ENCODE peak calls at places on chromosomes 13 and 19, in eight cellular contexts. S is left ventricle myocardium inferior, A is kidney, W is astrocyte of the spinal cord, D is HFF-Myc, P is GM12865, I is lower leg skin, G is fibroblast of lung. N is an unnamed sample.

GRCh38 chr19:408441-409005 is 424 bp downstream of the C2CD4C start:
- DNase-seq in D (no peak), I (peak), S (no peak), A (peak), P (no peak), G (no peak), W (no peak), N (no peak)

GRCh38 chr19:8396563-8397203 is 6.5 kb downstream of the RAB11B start:
- DNase-seq in P (peak), S (peak), D (peak), A (no peak), I (no peak), G (peak), W (peak), N (peak)

GRCh38 chr13:75050419-75051066 is 431.4 kb downstream of the TBC1D4 start:
- DNase-seq in S (no peak), A (no peak), D (peak), P (no peak), G (peak), W (peak), I (no peak), N (peak)

GRCh38 chr13:47004552-47004951 is 107.7 kb upstream of the HTR2A start:
- DNase-seq in G (peak), S (no peak), I (no peak), D (no peak), W (no peak), A (no peak), P (no peak), N (no peak)

GRCh38 chr19:3218037-3218661 is 6.3 kb upstream of the CELF5 start:
- DNase-seq in G (no peak), A (no peak), S (no peak), P (no peak), I (no peak), W (no peak), D (no peak), N (no peak)

GRCh38 chr13:46475586-46475991 is 77.4 kb upstream of the LRCH1 start:
- DNase-seq in W (peak), P (no peak), I (no peak), D (no peak), G (peak), S (no peak), A (no peak), N (peak)

GRCh38 chr19:16850133-16850532 is 20.9 kb downstream of the SIN3B start:
- DNase-seq in I (no peak), W (peak), A (no peak), G (peak), S (no peak), P (no peak), D (no peak), N (peak)

GRCh38 chr13:114109646-114110045 is 22.8 kb downstream of the RASA3 start:
- DNase-seq in D (no peak), I (peak), P (no peak), A (peak), G (no peak), W (no peak), S (no peak), N (no peak)

GRCh38 chr13:52848455-52849190 is at the start of gene PCDH8:
- DNase-seq in D (no peak), W (no peak), P (no peak), S (no peak), G (no peak), I (no peak), A (no peak), N (no peak)

GRCh38 chr19:40274585-40275544 is 10.3 kb downstream of the AKT2 start:
- DNase-seq in D (no peak), A (no peak), S (no peak), I (peak), W (no peak), G (no peak), P (peak), N (no peak)

GRCh38 chr13:42272776-42273175 is 824 bp downstream of the AKAP11 start:
- DNase-seq in I (no peak), W (peak), S (no peak), D (no peak), A (no peak), G (no peak), P (no peak), N (no peak)

GRCh38 chr13:53719281-53719680 is 690.7 kb downstream of the OLFM4 start:
- DNase-seq in S (no peak), G (no peak), A (no peak), W (no peak), P (no peak), D (no peak), I (no peak), N (no peak)

GRCh38 chr13:41384749-41385503 is 72.4 kb upstream of the RGCC start:
- DNase-seq in G (no peak), D (no peak), S (no peak), P (peak), A (no peak), W (peak), I (no peak), N (peak)

GRCh38 chr13:48398450-48399095 is 14.3 kb downstream of the LPAR6 start:
- DNase-seq in W (no peak), I (no peak), A (no peak), S (no peak), P (no peak), D (no peak), G (peak), N (peak)

GRCh38 chr13:51179432-51179971 is 42.7 kb upstream of the FAM124A start:
- DNase-seq in D (no peak), G (no peak), P (no peak), I (no peak), S (no peak), W (no peak), A (no peak), N (no peak)

GRCh38 chr13:111853766-111854165 is 213.2 kb upstream of the SOX1 start:
- DNase-seq in A (no peak), I (no peak), D (no peak), W (no peak), G (no peak), P (no peak), S (no peak), N (no peak)

GRCh38 chr19:41445575-41445974 is 2.6 kb downstream of the ERICH4 start:
- DNase-seq in D (no peak), I (peak), G (no peak), S (no peak), W (no peak), P (no peak), A (no peak), N (no peak)

GRCh38 chr19:42323473-42323851 is 2.0 kb upstream of the MEGF8 start:
- DNase-seq in W (no peak), A (no peak), G (no peak), P (no peak), D (no peak), S (no peak), I (no peak), N (no peak)

GRCh38 chr13:111117289-111117688 is 2.2 kb downstream of the ARHGEF7 start:
- DNase-seq in W (no peak), I (no peak), G (no peak), D (no peak), A (no peak), P (no peak), S (no peak), N (no peak)

GRCh38 chr13:40665754-40666057 is 735 bp downstream of the FOXO1 start:
- DNase-seq in I (no peak), D (no peak), S (peak), G (peak), W (no peak), A (no peak), P (no peak), N (peak)

GRCh38 chr13:96651598-96651997 is 342.7 kb downstream of the OXGR1 start:
- DNase-seq in P (no peak), A (no peak), G (no peak), I (no peak), D (no peak), W (no peak), S (no peak), N (no peak)

GRCh38 chr19:7618771-7619510 is 10.4 kb downstream of the XAB2 start:
- DNase-seq in A (peak), I (no peak), P (no peak), G (no peak), S (no peak), W (no peak), D (no peak), N (no peak)

GRCh38 chr13:48818495-48818961 is 157.2 kb upstream of the FNDC3A start:
- DNase-seq in G (peak), A (no peak), W (peak), P (no peak), I (no peak), D (peak), S (no peak), N (peak)

GRCh38 chr19:55578761-55579747 is 1.6 kb downstream of the ZNF579 start:
- DNase-seq in S (no peak), I (no peak), P (no peak), G (no peak), D (no peak), A (peak), W (no peak), N (no peak)
- H3K4me3 ChIP-seq in S (peak), I (no peak), P (no peak), G (peak), D (peak), A (peak), W (peak), N (peak)

GRCh38 chr19:11204076-11204602 is 6.8 kb upstream of the KANK2 start:
- DNase-seq in W (no peak), G (no peak), I (no peak), A (no peak), D (no peak), P (no peak), S (no peak), N (no peak)
- TF ChIP-seq CTCF in W (no peak), G (no peak), I (no peak), A (no peak), D (no peak), P (no peak), S (no peak), N (no peak)

DNA sequence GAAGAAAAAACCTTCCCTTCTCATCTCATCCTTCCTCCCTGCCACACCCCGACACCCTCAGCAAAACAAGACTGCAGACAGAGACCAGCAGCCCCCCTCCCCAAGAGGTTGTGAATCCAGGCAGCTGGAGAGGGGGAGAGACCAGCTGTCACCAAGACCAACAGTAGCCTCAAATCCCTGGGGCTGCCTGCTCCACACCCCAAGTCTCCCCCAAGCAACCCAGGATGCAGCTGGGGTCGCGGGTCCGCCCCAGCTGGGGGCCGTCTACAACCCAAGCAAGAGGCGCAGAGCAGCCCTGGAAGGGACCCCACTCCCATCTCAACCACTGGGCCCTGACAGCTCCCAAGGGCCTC is 7.1 kb downstream of the KLF16 start:
- DNase-seq in I (no peak), S (no peak), G (no peak), A (no peak), D (no peak), W (no peak), P (no peak), N (no peak)
- H3K4me3 ChIP-seq in I (peak), S (peak), G (peak), A (no peak), D (peak), W (peak), P (peak), N (peak)

DNA sequence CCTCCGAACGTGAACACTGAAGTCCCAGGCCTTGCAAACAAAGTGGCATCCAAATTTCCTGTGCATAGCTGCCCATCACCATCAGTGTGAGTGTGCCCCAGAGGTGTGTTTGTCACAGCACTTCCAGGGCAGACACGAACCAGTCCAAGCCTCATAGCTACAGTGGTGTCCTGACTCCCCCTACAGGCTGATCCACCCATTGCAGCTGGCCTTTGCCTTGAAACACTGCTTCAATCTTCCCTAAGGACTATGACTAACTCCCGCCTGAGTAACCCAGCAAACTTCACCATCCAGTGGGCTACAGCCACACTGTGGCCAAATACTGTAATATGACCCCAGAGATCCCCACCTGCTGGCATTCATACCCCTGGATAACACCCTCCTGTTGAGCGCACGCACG is 3.9 kb downstream of the ZNF266 start:
- DNase-seq in P (no peak), G (no peak), I (no peak), A (no peak), S (peak), W (peak), D (no peak), N (peak)
- TF ChIP-seq CTCF in P (peak), G (peak), I (no peak), A (peak), S (peak), W (peak), D (peak), N (peak)

GRCh38 chr13:99690426-99691189 is 189.3 kb downstream of the TM9SF2 start:
- DNase-seq in D (no peak), A (no peak), W (no peak), S (no peak), G (no peak), I (no peak), P (peak), N (no peak)

GRCh38 chr13:99691552-99691951 is 190.3 kb downstream of the TM9SF2 start:
- DNase-seq in G (no peak), S (no peak), A (no peak), I (no peak), P (peak), D (no peak), W (no peak), N (no peak)

GRCh38 chr13:99688776-99689175 is 187.5 kb downstream of the TM9SF2 start:
- DNase-seq in D (no peak), G (no peak), I (no peak), S (no peak), W (no peak), P (peak), A (no peak), N (no peak)

GRCh38 chr13:99687728-99688397 is 186.6 kb downstream of the TM9SF2 start:
- DNase-seq in P (no peak), W (peak), I (no peak), S (no peak), D (no peak), G (peak), A (no peak), N (peak)

DNA sequence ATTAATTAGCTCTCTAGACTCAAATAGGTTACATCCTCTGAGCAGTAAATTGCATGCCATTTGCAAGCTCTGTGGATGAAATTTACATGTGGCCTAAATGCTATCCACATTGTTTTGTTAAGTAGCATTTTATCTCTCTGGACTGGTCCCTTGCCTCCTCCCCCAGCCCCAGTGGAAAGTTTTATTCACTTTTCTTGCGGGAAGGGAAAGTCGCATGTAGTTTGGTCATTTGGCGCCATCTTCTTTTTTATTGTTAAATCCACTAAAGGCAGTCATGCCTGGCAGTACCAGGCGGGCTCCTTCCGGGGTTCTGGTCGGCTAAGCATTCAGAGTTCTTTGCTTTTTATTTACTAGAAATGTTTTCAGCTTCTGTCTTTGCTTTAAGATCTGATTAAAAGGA is 188.7 kb downstream of the TM9SF2 start:
- DNase-seq in W (no peak), G (no peak), S (no peak), D (no peak), P (peak), A (no peak), I (no peak), N (no peak)
- H3K4me3 ChIP-seq in W (no peak), G (no peak), S (no peak), D (no peak), P (peak), A (no peak), I (no peak), N (no peak)

GRCh38 chr13:72430923-72431322 is 296.5 kb downstream of the MZT1 start:
- DNase-seq in W (no peak), I (no peak), G (no peak), S (no peak), A (no peak), D (no peak), P (no peak), N (no peak)

GRCh38 chr13:72437458-72437857 is 290.0 kb downstream of the MZT1 start:
- DNase-seq in I (no peak), S (no peak), A (no peak), W (peak), G (peak), D (no peak), P (no peak), N (peak)

GRCh38 chr13:72435251-72435650 is 292.2 kb downstream of the MZT1 start:
- DNase-seq in W (no peak), I (no peak), G (peak), S (no peak), A (no peak), D (no peak), P (no peak), N (no peak)

GRCh38 chr13:72431981-72432617 is 295.3 kb downstream of the MZT1 start:
- DNase-seq in S (no peak), A (no peak), D (no peak), G (peak), P (no peak), W (no peak), I (no peak), N (peak)
- TF ChIP-seq CTCF in S (no peak), A (no peak), D (no peak), G (no peak), P (no peak), W (no peak), I (no peak), N (no peak)

GRCh38 chr19:19871932-19872331 is 6.2 kb downstream of the ZNF253 start:
- DNase-seq in S (no peak), G (no peak), I (no peak), A (no peak), D (no peak), P (no peak), W (no peak), N (no peak)

DNA sequence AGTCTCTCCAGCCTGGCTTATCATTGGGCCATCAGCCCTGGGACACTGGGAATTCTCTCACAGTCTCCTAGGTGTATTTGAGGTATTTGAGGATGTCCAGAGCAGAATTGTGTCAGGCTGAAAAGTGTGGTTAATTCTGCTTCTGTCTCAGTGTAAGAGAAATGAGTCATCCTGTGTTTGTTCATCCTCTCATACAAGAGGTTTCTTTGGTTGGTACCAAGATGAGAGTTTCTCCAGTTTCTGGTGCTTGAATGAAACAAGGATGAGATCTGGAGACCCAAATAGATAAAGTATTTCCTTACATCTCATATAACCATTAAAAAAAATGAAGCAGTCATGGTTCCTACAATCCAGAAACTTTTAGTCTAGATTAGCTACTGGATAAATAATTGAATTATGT is 7.7 kb downstream of the ZNF253 start:
- DNase-seq in P (peak), G (peak), S (no peak), D (no peak), W (no peak), I (no peak), A (no peak), N (peak)
- H3K4me3 ChIP-seq in P (no peak), G (no peak), S (no peak), D (no peak), W (no peak), I (no peak), A (no peak), N (no peak)

GRCh38 chr19:2199215-2199614 is 35.5 kb downstream of the DOT1L start:
- DNase-seq in D (no peak), A (no peak), I (no peak), G (no peak), P (peak), S (no peak), W (no peak), N (no peak)
- TF ChIP-seq CTCF in D (peak), A (no peak), I (no peak), G (no peak), P (peak), S (peak), W (peak), N (peak)